ENCODE peak calls at places on chromosomes 12 and 14, in five cellular contexts. N is tibial artery, R is left ventricle myocardium inferior, B is cardiac muscle cell, W is RWPE1. U is an unnamed sample.
A peak's percentile ranks its signal among the peaks of the same experiment; 100 is the strongest.

GRCh38 chr12:102953221-102953620 is 4.3 kb upstream of the ASCL1 start:
- DNase-seq in N (no peak), R (no peak), B (no peak), W (no peak), U (no peak)

GRCh38 chr14:87992349-87992719 is 648 bp downstream of the GALC start:
- DNase-seq in N (peak; percentile 67), R (no peak), B (peak; percentile 36), W (no peak), U (no peak)

GRCh38 chr12:32365473-32366064 is 33.8 kb upstream of the FGD4 start:
- DNase-seq in N (no peak), R (peak; percentile 23), B (peak; percentile 86), W (peak; percentile 73), U (peak; percentile 47)

GRCh38 chr14:28308727-28309126 is 457.9 kb upstream of the FOXG1 start:
- DNase-seq in N (no peak), R (no peak), B (peak; percentile 88), W (peak; percentile 23), U (no peak)

GRCh38 chr14:59004012-59004411 is 184.5 kb upstream of the DAAM1 start:
- DNase-seq in N (no peak), R (no peak), B (peak; percentile 35), W (no peak), U (no peak)

GRCh38 chr12:92472198-92472597 is 230.6 kb upstream of the PLEKHG7 start:
- DNase-seq in N (no peak), R (no peak), B (no peak), W (no peak), U (no peak)

GRCh38 chr14:92759300-92759678 is 10.9 kb upstream of the LGMN start:
- DNase-seq in N (no peak), R (no peak), B (peak; percentile 42), W (peak; percentile 14), U (no peak)

GRCh38 chr14:49982522-49982951 is 89.7 kb downstream of the ARF6 start:
- DNase-seq in N (no peak), R (no peak), B (peak; percentile 92), W (no peak), U (no peak)

GRCh38 chr12:119802472-119802871 is 74.6 kb downstream of the CIT start:
- DNase-seq in N (peak; percentile 70), R (peak; percentile 38), B (peak; percentile 75), W (no peak), U (no peak)

GRCh38 chr12:64180951-64181350 is 41.1 kb downstream of the KICS2 start:
- DNase-seq in N (no peak), R (no peak), B (peak; percentile 66), W (no peak), U (no peak)

DNA sequence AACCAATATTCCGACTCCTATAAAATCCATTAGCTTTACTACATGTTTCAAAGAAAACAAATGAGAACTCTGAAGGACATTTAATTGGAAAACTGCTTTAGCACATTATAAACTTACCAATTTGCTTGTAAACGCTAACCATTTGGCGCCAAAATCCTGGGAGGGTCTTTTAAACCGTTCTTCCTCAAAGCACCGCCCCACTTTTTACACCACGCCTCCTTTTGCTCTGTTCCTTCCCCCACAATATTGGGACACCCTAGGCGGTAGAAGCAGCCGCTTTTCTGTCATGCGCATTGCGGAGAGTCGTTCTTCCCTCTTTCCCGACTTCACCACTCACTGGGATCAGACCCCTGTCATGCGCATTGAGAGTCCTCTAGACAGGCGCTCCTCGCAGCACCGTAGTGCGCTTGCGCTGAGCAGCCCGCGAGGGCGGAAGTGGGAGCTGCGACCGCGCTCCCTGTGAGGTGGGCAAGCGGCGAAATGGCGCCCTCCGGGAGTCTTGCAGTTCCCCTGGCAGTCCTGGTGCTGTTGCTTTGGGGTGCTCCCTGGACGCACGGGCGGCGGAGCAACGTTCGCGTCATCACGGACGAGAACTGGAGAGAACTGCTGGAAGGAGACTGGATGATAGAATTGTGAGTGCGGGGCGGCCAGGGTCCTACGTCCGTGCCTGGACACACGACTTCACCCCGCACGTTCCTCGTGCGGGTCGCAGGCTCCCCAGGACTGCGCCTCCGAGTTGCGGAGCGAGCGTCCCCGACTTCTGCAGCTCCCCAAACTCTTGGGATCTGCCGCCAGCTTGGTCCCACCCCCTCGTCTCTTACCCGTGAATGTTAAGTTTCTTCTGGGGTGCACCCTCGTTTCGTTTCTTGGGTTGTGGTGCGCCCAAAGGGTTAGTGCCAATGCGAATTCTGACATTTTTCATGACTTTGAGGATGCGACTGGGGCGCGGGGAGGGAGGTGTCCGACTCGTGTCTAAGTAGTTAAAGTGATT is at the start of gene TMX1:
- DNase-seq in N (peak; percentile 98), R (peak; percentile 94), B (peak; percentile 99), W (peak; percentile 100), U (peak; percentile 95)
- TF ChIP-seq CTCF in N (no peak), R (peak; percentile 14), B (peak; percentile 9), W (no peak), U (peak; percentile 34)

GRCh38 chr12:9607816-9608215 is at the start of gene KLRB1:
- DNase-seq in N (no peak), R (no peak), B (no peak), W (no peak), U (no peak)

GRCh38 chr12:9604288-9604687 is 3.4 kb downstream of the KLRB1 start:
- DNase-seq in N (no peak), R (no peak), B (no peak), W (no peak), U (no peak)

GRCh38 chr12:9606247-9606646 is 1.5 kb downstream of the KLRB1 start:
- DNase-seq in N (no peak), R (no peak), B (no peak), W (no peak), U (no peak)

GRCh38 chr12:9605490-9605889 is 2.2 kb downstream of the KLRB1 start:
- DNase-seq in N (no peak), R (no peak), B (no peak), W (no peak), U (no peak)

DNA sequence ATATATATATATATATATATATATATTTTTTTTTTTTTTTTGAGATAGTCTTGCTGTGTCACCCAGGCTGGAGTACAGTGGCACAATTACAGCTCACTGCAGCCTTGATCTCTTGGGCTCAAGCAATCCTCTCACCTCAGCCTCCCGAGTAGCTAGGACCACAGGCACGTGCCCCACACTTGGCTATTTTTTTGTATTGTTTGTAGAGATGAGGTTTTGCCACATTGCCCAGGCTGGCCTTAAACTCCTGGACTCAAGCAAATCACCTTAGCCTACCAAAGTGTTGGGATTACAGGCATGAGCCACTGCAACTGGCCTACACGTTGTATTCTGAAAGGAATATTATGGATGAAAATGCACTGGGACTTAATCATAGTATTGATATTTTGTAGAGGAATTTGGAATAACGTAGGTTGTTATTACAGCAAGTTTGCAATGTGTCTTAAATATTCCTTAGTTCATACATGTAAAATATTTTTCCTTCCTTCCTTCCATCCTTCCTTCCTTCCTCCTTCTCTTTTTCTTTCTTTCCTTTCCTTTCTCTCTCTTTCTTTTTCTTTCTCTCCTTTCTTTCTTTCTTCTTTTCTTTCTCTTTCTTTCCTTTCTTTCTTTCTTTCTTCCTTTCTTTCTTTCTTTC is 862 bp downstream of the KLRB1 start:
- DNase-seq in N (no peak), R (no peak), B (no peak), W (no peak), U (no peak)
- TF ChIP-seq CTCF in N (no peak), R (no peak), B (no peak), W (no peak), U (no peak)

GRCh38 chr12:12705833-12706520 is 10.0 kb upstream of the GPR19 start:
- DNase-seq in N (no peak), R (no peak), B (no peak), W (no peak), U (no peak)

GRCh38 chr12:12699345-12699744 is 3.4 kb upstream of the GPR19 start:
- DNase-seq in N (no peak), R (no peak), B (no peak), W (no peak), U (no peak)

GRCh38 chr12:12700249-12700648 is 4.3 kb upstream of the GPR19 start:
- DNase-seq in N (no peak), R (no peak), B (no peak), W (no peak), U (no peak)

GRCh38 chr12:12701457-12701856 is 5.5 kb upstream of the GPR19 start:
- DNase-seq in N (no peak), R (no peak), B (no peak), W (no peak), U (no peak)

DNA sequence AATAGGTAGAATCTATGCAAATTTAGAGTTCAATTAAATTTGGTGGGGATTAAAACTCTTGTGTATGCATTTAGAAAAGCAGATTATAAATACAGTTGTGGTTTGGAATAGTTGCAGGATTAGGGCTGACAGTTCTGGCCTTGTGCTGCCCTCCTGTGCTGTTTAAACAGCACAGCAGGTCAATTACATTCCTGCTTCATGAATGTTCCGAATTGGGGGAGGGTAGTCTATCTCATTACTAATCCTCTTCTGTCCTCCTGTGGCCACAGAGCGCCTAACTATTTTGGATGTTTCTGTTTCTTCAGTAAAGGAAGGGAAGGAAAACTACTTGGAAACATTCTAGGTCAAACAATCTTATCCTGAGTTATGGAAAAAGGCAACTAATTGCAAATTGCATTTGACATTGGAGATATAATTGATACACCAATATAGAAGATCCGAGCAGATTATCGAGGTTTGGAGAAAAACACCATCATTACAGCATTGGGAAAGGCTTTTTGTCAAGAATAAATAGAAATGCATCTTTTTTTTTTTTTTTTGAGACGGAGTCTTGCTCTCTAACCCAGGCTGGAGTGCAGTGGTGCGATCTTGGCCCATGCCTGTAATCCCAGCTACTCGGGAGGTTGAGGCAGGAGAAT is 8.7 kb upstream of the GPR19 start:
- DNase-seq in N (no peak), R (no peak), B (peak; percentile 96), W (peak; percentile 85), U (no peak)
- TF ChIP-seq CTCF in N (peak; percentile 96), R (peak; percentile 82), B (peak; percentile 99), W (peak; percentile 92), U (peak; percentile 94)

GRCh38 chr14:69708586-69709169 is 58.3 kb upstream of the SRSF5 start:
- DNase-seq in N (no peak), R (no peak), B (no peak), W (no peak), U (no peak)
- TF ChIP-seq CTCF in N (no peak), R (no peak), B (peak; percentile 29), W (no peak), U (peak; percentile 37)

GRCh38 chr14:96051642-96052540 is 12.7 kb downstream of the C14orf132 start:
- DNase-seq in N (no peak), R (no peak), B (no peak), W (no peak), U (no peak)
- TF ChIP-seq CTCF in N (no peak), R (no peak), B (peak; percentile 6), W (no peak), U (peak; percentile 31)

GRCh38 chr12:53051058-53051880 is 1.4 kb downstream of the TNS2 start:
- DNase-seq in N (peak; percentile 96), R (peak; percentile 83), B (peak; percentile 77), W (no peak), U (no peak)
- TF ChIP-seq CTCF in N (peak; percentile 52), R (peak; percentile 57), B (peak; percentile 13), W (no peak), U (no peak)

GRCh38 chr14:53979141-53979673 is 22.6 kb upstream of the BMP4 start:
- DNase-seq in N (no peak), R (no peak), B (peak; percentile 52), W (no peak), U (no peak)

GRCh38 chr14:53978194-53978593 is 21.6 kb upstream of the BMP4 start:
- DNase-seq in N (no peak), R (no peak), B (no peak), W (no peak), U (no peak)

GRCh38 chr14:53979747-53980642 is 23.4 kb upstream of the BMP4 start:
- DNase-seq in N (no peak), R (peak; percentile 43), B (peak; percentile 78), W (no peak), U (no peak)

GRCh38 chr14:53982546-53982945 is 25.9 kb upstream of the BMP4 start:
- DNase-seq in N (no peak), R (no peak), B (no peak), W (no peak), U (no peak)

GRCh38 chr14:53983112-53983511 is 26.5 kb upstream of the BMP4 start:
- DNase-seq in N (no peak), R (no peak), B (no peak), W (no peak), U (no peak)
- TF ChIP-seq CTCF in N (no peak), R (no peak), B (no peak), W (no peak), U (no peak)

U was measured in progenitor cell of endocrine pancreas.